ENCODE peak calls at places on chromosomes 3 and 15, in seven cellular contexts. One of them, this sample, is unnamed.

GRCh38 chr3:183491109-183491922 is 62.9 kb upstream of the MCF2L2 start:
- DNase-seq in gastrocnemius medialis: no peak
- DNase-seq in suprapubic skin: peak
- DNase-seq in esophagus squamous epithelium: no peak
- DNase-seq in uterus: no peak
- DNase-seq in HCT116: no peak
- DNase-seq in IMR-90: no peak
- DNase-seq in this sample: no peak

GRCh38 chr3:48919215-48920138 is 835 bp downstream of the ARIH2 start:
- DNase-seq in gastrocnemius medialis: no peak
- DNase-seq in suprapubic skin: peak
- DNase-seq in esophagus squamous epithelium: no peak
- DNase-seq in uterus: no peak
- DNase-seq in HCT116: peak
- DNase-seq in IMR-90: peak
- DNase-seq in this sample: peak

GRCh38 chr3:145865329-145865904 is 295.6 kb downstream of the PLOD2 start:
- DNase-seq in gastrocnemius medialis: no peak
- DNase-seq in suprapubic skin: no peak
- DNase-seq in esophagus squamous epithelium: no peak
- DNase-seq in uterus: no peak
- DNase-seq in HCT116: no peak
- DNase-seq in IMR-90: no peak
- DNase-seq in this sample: no peak

GRCh38 chr15:67792250-67792942 is 32.9 kb upstream of the SKOR1 start:
- DNase-seq in gastrocnemius medialis: no peak
- DNase-seq in suprapubic skin: no peak
- DNase-seq in esophagus squamous epithelium: no peak
- DNase-seq in uterus: no peak
- DNase-seq in HCT116: no peak
- DNase-seq in IMR-90: no peak
- DNase-seq in this sample: no peak

GRCh38 chr3:30518201-30518864 is 88.1 kb upstream of the TGFBR2 start:
- DNase-seq in gastrocnemius medialis: peak
- DNase-seq in suprapubic skin: no peak
- DNase-seq in esophagus squamous epithelium: no peak
- DNase-seq in uterus: peak
- DNase-seq in HCT116: no peak
- DNase-seq in IMR-90: peak
- DNase-seq in this sample: peak

GRCh38 chr3:87173776-87174175 is 53.3 kb upstream of the CHMP2B start:
- DNase-seq in gastrocnemius medialis: no peak
- DNase-seq in suprapubic skin: no peak
- DNase-seq in esophagus squamous epithelium: no peak
- DNase-seq in uterus: no peak
- DNase-seq in HCT116: no peak
- DNase-seq in IMR-90: no peak
- DNase-seq in this sample: no peak

GRCh38 chr15:72116680-72117447 is 1.1 kb downstream of the MYO9A start:
- DNase-seq in gastrocnemius medialis: peak
- DNase-seq in suprapubic skin: no peak
- DNase-seq in esophagus squamous epithelium: no peak
- DNase-seq in uterus: peak
- DNase-seq in HCT116: no peak
- DNase-seq in IMR-90: peak
- DNase-seq in this sample: peak

GRCh38 chr15:44676676-44677075 is 13.2 kb upstream of the SPG11 start:
- DNase-seq in gastrocnemius medialis: no peak
- DNase-seq in suprapubic skin: no peak
- DNase-seq in esophagus squamous epithelium: no peak
- DNase-seq in uterus: no peak
- DNase-seq in HCT116: no peak
- DNase-seq in IMR-90: no peak
- DNase-seq in this sample: no peak

GRCh38 chr3:38606561-38606960 is 42.9 kb downstream of the SCN5A start:
- DNase-seq in gastrocnemius medialis: no peak
- DNase-seq in suprapubic skin: no peak
- DNase-seq in esophagus squamous epithelium: no peak
- DNase-seq in uterus: no peak
- DNase-seq in HCT116: no peak
- DNase-seq in IMR-90: no peak
- DNase-seq in this sample: no peak

GRCh38 chr15:76988874-76989780 is 5.8 kb upstream of the PSTPIP1 start:
- DNase-seq in gastrocnemius medialis: no peak
- DNase-seq in suprapubic skin: peak
- DNase-seq in esophagus squamous epithelium: no peak
- DNase-seq in uterus: no peak
- DNase-seq in HCT116: no peak
- DNase-seq in IMR-90: no peak
- DNase-seq in this sample: no peak

GRCh38 chr3:59877679-59878427 is 828.0 kb upstream of the CFAP20DC start:
- DNase-seq in gastrocnemius medialis: no peak
- DNase-seq in suprapubic skin: no peak
- DNase-seq in esophagus squamous epithelium: no peak
- DNase-seq in uterus: no peak
- DNase-seq in HCT116: no peak
- DNase-seq in IMR-90: peak
- DNase-seq in this sample: no peak

GRCh38 chr3:140509534-140509933 is 168.3 kb upstream of the TRIM42 start:
- DNase-seq in gastrocnemius medialis: no peak
- DNase-seq in suprapubic skin: no peak
- DNase-seq in esophagus squamous epithelium: no peak
- DNase-seq in uterus: no peak
- DNase-seq in HCT116: no peak
- DNase-seq in IMR-90: no peak
- DNase-seq in this sample: no peak

GRCh38 chr15:98382139-98382538 is 266.2 kb upstream of the IGF1R start:
- DNase-seq in gastrocnemius medialis: no peak
- DNase-seq in suprapubic skin: no peak
- DNase-seq in esophagus squamous epithelium: no peak
- DNase-seq in uterus: no peak
- DNase-seq in HCT116: no peak
- DNase-seq in IMR-90: no peak
- DNase-seq in this sample: no peak
- TF ChIP-seq CTCF in gastrocnemius medialis: no peak
- TF ChIP-seq CTCF in suprapubic skin: no peak
- TF ChIP-seq CTCF in esophagus squamous epithelium: no peak
- TF ChIP-seq CTCF in uterus: no peak
- TF ChIP-seq CTCF in HCT116: peak
- TF ChIP-seq CTCF in IMR-90: no peak
- TF ChIP-seq CTCF in this sample: no peak

DNA sequence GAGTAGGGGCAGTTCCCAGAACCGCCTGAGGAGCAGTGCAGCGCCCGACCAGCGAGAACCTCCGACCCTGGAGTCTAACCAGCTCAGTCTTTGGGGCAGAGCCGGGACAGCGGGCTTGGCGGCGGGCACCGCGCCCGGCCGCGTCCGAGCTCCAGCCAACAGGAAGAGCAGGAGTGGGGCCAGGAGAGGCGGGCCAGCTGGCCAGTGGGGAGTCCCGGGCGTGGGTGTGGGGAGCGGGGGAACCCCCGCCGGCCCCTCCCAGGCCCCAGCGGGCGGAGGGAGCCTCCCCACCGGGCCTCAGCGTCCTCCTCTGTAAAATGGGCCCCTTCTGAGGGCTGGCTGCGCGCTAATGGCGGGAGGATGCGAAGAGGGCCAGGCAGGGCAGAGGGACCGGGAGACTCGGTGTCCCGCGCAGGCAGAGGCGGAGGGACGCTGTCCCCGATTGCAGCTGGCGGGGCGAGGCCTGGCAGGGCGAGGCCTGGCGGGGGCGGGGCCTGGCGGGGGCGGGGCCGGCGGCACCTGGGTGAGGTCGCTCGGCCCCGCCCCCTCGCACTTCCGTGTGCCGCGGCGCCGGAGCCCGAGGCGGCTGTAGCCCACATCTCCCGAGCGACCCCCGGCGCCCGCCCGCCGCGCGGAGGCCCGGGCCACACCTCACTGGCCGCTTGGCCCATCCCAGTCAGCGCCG is at the start of gene PRKCD:
- DNase-seq in gastrocnemius medialis: peak
- DNase-seq in suprapubic skin: peak
- DNase-seq in esophagus squamous epithelium: peak
- DNase-seq in uterus: peak
- DNase-seq in HCT116: peak
- DNase-seq in IMR-90: peak
- DNase-seq in this sample: peak
- TF ChIP-seq POLR2A in gastrocnemius medialis: peak
- TF ChIP-seq POLR2A in suprapubic skin: peak
- TF ChIP-seq POLR2A in esophagus squamous epithelium: peak
- TF ChIP-seq POLR2A in uterus: no peak
- TF ChIP-seq POLR2A in HCT116: no peak
- TF ChIP-seq POLR2A in IMR-90: no peak
- TF ChIP-seq POLR2A in this sample: no peak

GRCh38 chr3:188946351-188946750 is 225.4 kb upstream of the TPRG1 start:
- DNase-seq in gastrocnemius medialis: no peak
- DNase-seq in suprapubic skin: no peak
- DNase-seq in esophagus squamous epithelium: no peak
- DNase-seq in uterus: no peak
- DNase-seq in HCT116: no peak
- DNase-seq in IMR-90: no peak
- DNase-seq in this sample: no peak
- TF ChIP-seq CTCF in gastrocnemius medialis: no peak
- TF ChIP-seq CTCF in suprapubic skin: no peak
- TF ChIP-seq CTCF in esophagus squamous epithelium: no peak
- TF ChIP-seq CTCF in uterus: no peak
- TF ChIP-seq CTCF in HCT116: no peak
- TF ChIP-seq CTCF in IMR-90: no peak
- TF ChIP-seq CTCF in this sample: no peak

GRCh38 chr3:111932962-111933361 is 45.9 kb upstream of the ABHD10 start:
- DNase-seq in gastrocnemius medialis: no peak
- DNase-seq in suprapubic skin: no peak
- DNase-seq in esophagus squamous epithelium: no peak
- DNase-seq in uterus: no peak
- DNase-seq in HCT116: no peak
- DNase-seq in IMR-90: no peak
- DNase-seq in this sample: no peak
- TF ChIP-seq POLR2A in gastrocnemius medialis: no peak
- TF ChIP-seq POLR2A in suprapubic skin: no peak
- TF ChIP-seq POLR2A in esophagus squamous epithelium: no peak
- TF ChIP-seq POLR2A in uterus: no peak
- TF ChIP-seq POLR2A in HCT116: no peak
- TF ChIP-seq POLR2A in IMR-90: no peak
- TF ChIP-seq POLR2A in this sample: no peak

DNA sequence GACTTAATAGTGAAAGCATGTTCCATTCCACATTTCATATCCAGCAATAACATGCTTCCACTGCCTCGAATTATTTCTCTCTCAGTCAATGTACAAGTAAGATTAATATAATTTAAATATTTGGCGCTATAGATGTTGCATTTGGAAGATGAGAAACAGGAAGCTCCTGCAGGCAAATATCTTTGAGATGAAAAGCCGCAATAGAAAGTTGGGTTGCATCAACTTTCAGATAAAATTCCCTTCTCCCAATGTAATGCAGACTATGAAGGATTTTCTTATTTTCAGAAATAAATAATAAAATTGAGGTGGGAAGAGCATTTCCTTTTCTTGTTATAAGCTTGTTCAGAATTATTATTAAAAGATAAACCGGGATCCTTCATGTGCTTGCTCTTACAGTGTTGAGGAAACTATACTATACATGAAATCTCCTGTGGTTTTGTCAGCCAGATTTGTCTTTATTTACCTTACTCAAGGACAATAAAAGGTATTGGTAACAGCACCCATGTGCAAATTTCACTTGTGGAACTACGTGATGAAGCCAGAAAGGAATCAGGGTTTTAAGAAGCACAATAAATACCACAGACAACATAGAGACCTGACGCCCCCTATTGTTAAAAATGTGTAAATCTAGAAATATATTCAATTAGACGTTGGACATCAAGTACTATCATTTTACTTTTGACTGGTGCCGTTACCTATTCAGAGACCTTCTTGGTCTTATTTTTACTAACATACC is 307.0 kb downstream of the ARPP21 start:
- DNase-seq in gastrocnemius medialis: no peak
- DNase-seq in suprapubic skin: no peak
- DNase-seq in esophagus squamous epithelium: no peak
- DNase-seq in uterus: no peak
- DNase-seq in HCT116: no peak
- DNase-seq in IMR-90: peak
- DNase-seq in this sample: no peak
- TF ChIP-seq CTCF in gastrocnemius medialis: no peak
- TF ChIP-seq CTCF in suprapubic skin: no peak
- TF ChIP-seq CTCF in esophagus squamous epithelium: no peak
- TF ChIP-seq CTCF in uterus: no peak
- TF ChIP-seq CTCF in HCT116: peak
- TF ChIP-seq CTCF in IMR-90: peak
- TF ChIP-seq CTCF in this sample: no peak

DNA sequence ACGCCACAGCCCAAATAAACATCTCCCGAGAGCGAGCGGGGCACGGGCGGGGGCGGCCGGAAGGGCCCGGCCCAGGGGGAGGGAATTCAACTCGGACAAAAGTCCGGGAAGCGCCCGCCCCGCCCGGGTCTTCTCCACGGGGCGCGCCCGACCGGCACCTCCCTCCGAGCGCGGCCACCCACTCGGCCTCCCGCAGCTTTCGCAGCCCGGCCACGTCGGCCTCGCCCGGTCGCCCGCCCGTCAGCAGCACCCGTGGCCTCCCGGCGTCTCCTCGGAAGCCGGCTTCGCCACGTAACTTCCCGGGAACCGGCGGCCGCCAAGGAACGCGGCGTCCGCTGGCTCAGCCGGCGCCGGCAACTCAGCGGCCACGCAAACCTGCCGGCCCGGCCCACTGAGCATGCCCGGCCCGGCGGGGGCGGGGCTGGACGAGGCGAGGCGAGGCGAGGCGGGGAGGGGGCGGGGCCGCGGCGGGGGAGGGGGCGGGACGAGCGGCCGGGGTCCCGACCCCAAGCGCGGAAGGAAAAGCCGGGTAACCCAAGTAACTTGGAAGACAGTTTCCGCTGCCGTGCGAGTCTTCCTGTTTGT is at the start of gene TJP1:
- DNase-seq in gastrocnemius medialis: peak
- DNase-seq in suprapubic skin: peak
- DNase-seq in esophagus squamous epithelium: no peak
- DNase-seq in uterus: peak
- DNase-seq in HCT116: no peak
- DNase-seq in IMR-90: peak
- DNase-seq in this sample: peak
- TF ChIP-seq POLR2A in gastrocnemius medialis: peak
- TF ChIP-seq POLR2A in suprapubic skin: no peak
- TF ChIP-seq POLR2A in esophagus squamous epithelium: peak
- TF ChIP-seq POLR2A in uterus: peak
- TF ChIP-seq POLR2A in HCT116: peak
- TF ChIP-seq POLR2A in IMR-90: peak
- TF ChIP-seq POLR2A in this sample: no peak

GRCh38 chr3:64074091-64074490 is 50.8 kb upstream of the PSMD6 start:
- DNase-seq in gastrocnemius medialis: no peak
- DNase-seq in suprapubic skin: no peak
- DNase-seq in esophagus squamous epithelium: no peak
- DNase-seq in uterus: no peak
- DNase-seq in HCT116: no peak
- DNase-seq in IMR-90: peak
- DNase-seq in this sample: no peak
- TF ChIP-seq CTCF in gastrocnemius medialis: no peak
- TF ChIP-seq CTCF in suprapubic skin: no peak
- TF ChIP-seq CTCF in esophagus squamous epithelium: no peak
- TF ChIP-seq CTCF in uterus: no peak
- TF ChIP-seq CTCF in HCT116: no peak
- TF ChIP-seq CTCF in IMR-90: no peak
- TF ChIP-seq CTCF in this sample: no peak